ENCODE peak calls at places on chromosome 14, in six cellular contexts. B is lung; W is hepatocyte; U is endodermal cell; C is CD4-positive, alpha-beta memory T cell; S is dorsolateral prefrontal cortex. I is an unnamed sample.

GRCh38 chr14:59317346-59317745 is 128.9 kb downstream of the DAAM1 start:
- DNase-seq in B (no peak), W (no peak), U (no peak), C (no peak), S (no peak), I (no peak)

GRCh38 chr14:55381040-55381439 is 30.6 kb downstream of the ATG14 start:
- DNase-seq in B (no peak), W (peak), U (no peak), C (no peak), S (no peak), I (no peak)

GRCh38 chr14:30131698-30132097 is 204.1 kb upstream of the PRKD1 start:
- DNase-seq in B (no peak), W (no peak), U (peak), C (no peak), S (no peak), I (no peak)

GRCh38 chr14:97874394-97874793 is 1077.2 kb downstream of the VRK1 start:
- DNase-seq in B (no peak), W (no peak), U (no peak), C (peak), S (no peak), I (no peak)

GRCh38 chr14:104138098-104138890 is at the start of gene KIF26A:
- DNase-seq in B (no peak), W (peak), U (peak), C (no peak), S (no peak), I (no peak)

GRCh38 chr14:96053600-96054381 is 14.6 kb downstream of the C14orf132 start:
- DNase-seq in B (no peak), W (peak), U (no peak), C (no peak), S (peak), I (peak)

GRCh38 chr14:105248368-105249174 is at the start of gene BTBD6:
- DNase-seq in B (peak), W (peak), U (peak), C (peak), S (peak), I (peak)

GRCh38 chr14:90812109-90812508 is 4.1 kb downstream of the TTC7B start:
- DNase-seq in B (no peak), W (no peak), U (peak), C (no peak), S (no peak), I (no peak)

GRCh38 chr14:48936881-48937280 is 649.3 kb downstream of the RPS29 start:
- DNase-seq in B (no peak), W (no peak), U (no peak), C (no peak), S (no peak), I (no peak)
- H3K27ac ChIP-seq in B (no peak), W (no peak), U (no peak), C (no peak), S (no peak), I (no peak)

GRCh38 chr14:64804754-64805260 is 74.9 kb downstream of the SPTB start:
- DNase-seq in B (no peak), W (no peak), U (no peak), C (no peak), S (no peak), I (no peak)
- H3K27ac ChIP-seq in B (no peak), W (no peak), U (no peak), C (no peak), S (no peak), I (no peak)

GRCh38 chr14:99615497-99616245 is 11.7 kb upstream of the CCDC85C start:
- DNase-seq in B (no peak), W (no peak), U (no peak), C (no peak), S (no peak), I (no peak)

GRCh38 chr14:99609245-99610117 is 5.5 kb upstream of the CCDC85C start:
- DNase-seq in B (no peak), W (no peak), U (no peak), C (no peak), S (no peak), I (no peak)

GRCh38 chr14:99612065-99612736 is 8.2 kb upstream of the CCDC85C start:
- DNase-seq in B (no peak), W (peak), U (no peak), C (no peak), S (no peak), I (no peak)

GRCh38 chr14:99611639-99612038 is 7.6 kb upstream of the CCDC85C start:
- DNase-seq in B (no peak), W (no peak), U (no peak), C (no peak), S (no peak), I (no peak)

GRCh38 chr14:99612737-99613330 is 8.8 kb upstream of the CCDC85C start:
- DNase-seq in B (no peak), W (peak), U (no peak), C (no peak), S (no peak), I (no peak)
- H3K27ac ChIP-seq in B (no peak), W (peak), U (no peak), C (no peak), S (no peak), I (no peak)

DNA sequence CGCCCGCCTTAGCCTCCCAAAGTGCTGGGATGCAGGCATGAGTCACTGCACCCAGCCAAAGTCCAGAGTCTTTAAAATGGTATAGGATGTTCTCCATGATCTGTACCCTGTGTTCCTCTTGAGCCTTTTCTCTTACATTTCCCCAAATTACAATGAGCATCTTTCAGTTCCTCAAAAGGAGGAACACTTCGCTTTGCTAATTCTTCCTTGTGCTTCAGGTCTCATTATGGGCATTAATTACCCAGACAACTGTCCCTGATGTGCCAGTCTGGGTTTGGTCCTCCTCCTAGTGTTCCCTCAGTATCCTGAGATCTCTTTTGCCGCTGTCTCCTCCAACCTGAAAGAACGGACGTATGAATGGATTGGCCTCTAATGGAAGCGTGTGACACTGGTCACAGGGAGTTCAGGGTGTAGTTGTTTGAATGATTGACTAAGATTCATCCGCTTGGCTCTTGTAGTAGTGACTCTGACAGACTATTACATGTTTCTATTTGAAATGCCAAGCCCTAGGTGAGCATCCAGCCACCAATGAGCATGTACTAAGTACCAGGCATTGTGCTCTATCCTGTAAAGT is 8.2 kb downstream of the PRKCH start:
- DNase-seq in B (no peak), W (no peak), U (no peak), C (no peak), S (no peak), I (no peak)
- H3K27ac ChIP-seq in B (peak), W (no peak), U (no peak), C (peak), S (no peak), I (no peak)

GRCh38 chr14:74368026-74368425 is 19.8 kb downstream of the VRTN start:
- DNase-seq in B (no peak), W (no peak), U (no peak), C (no peak), S (no peak), I (no peak)

GRCh38 chr14:74364271-74364880 is 16.1 kb downstream of the VRTN start:
- DNase-seq in B (no peak), W (no peak), U (peak), C (no peak), S (peak), I (no peak)

GRCh38 chr14:74368441-74368840 is 20.2 kb downstream of the VRTN start:
- DNase-seq in B (no peak), W (no peak), U (no peak), C (no peak), S (no peak), I (no peak)
- H3K27ac ChIP-seq in B (no peak), W (no peak), U (no peak), C (no peak), S (no peak), I (no peak)

GRCh38 chr14:52650774-52651173 is 44.6 kb downstream of the ERO1A start:
- DNase-seq in B (no peak), W (no peak), U (no peak), C (no peak), S (no peak), I (no peak)
- H3K27ac ChIP-seq in B (no peak), W (no peak), U (no peak), C (no peak), S (no peak), I (no peak)

GRCh38 chr14:74444866-74445265 is 18.9 kb upstream of the SYNDIG1L start:
- DNase-seq in B (no peak), W (no peak), U (peak), C (no peak), S (no peak), I (no peak)
- H3K27ac ChIP-seq in B (no peak), W (no peak), U (no peak), C (no peak), S (no peak), I (no peak)

DNA sequence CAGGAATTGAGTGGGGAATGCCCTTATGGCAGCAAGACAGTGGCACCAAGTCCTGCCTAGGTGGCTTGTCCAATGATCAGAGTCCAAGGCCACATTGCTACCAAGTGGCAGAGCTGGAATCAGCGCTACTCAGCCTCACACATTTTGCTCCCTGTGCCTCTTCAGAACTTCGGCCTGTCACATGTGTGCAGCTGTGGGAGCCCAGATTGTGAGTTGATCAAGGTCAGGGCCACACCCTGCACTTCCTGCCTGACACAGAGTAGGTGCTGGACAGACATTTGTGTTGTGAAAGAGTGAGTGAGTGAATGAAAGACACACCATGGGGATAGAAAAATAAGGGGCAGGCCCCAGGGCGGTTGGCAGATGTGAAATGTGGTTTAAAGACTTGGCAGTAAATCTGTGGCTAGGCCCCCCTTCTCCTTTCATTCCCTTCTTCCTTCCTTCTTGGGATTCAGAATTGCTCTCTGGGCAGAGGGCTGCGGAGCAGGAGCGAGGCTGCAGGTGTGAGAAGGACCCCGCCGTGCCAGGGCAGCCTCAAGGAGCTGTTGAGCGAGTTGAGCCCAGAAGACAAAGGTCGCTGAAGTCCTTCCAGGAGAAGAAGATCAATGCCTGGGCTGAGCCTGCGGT is 83.5 kb downstream of the SLC25A47 start:
- DNase-seq in B (no peak), W (peak), U (no peak), C (peak), S (no peak), I (no peak)
- H3K27ac ChIP-seq in B (no peak), W (peak), U (no peak), C (peak), S (no peak), I (no peak)

I was measured in thoracic aorta.